ENCODE peak calls at places on chromosomes 11 and 22, in eight cellular contexts. J is GM12878, I is body of pancreas, O is IMR-90, Y is sigmoid colon, R is suprapubic skin, S is gastrocnemius medialis, U is right lobe of liver. Z is an unnamed sample.

GRCh38 chr11:32829680-32830412 is at the start of gene PRRG4:
- DNase-seq in J (no peak), I (peak; percentile 75), O (peak; percentile 16), Y (peak; percentile 67), R (peak; percentile 68), S (peak; percentile 19), U (peak; percentile 90), Z (peak; percentile 50)

GRCh38 chr11:123507043-123507442 is 77.0 kb downstream of the GRAMD1B start:
- DNase-seq in J (no peak), I (no peak), O (peak; percentile 42), Y (no peak), R (no peak), S (no peak), U (no peak), Z (no peak)

GRCh38 chr22:28951969-28952521 is 68.7 kb downstream of the ZNRF3 start:
- DNase-seq in J (no peak), I (peak; percentile 33), O (peak; percentile 39), Y (peak; percentile 82), R (no peak), S (no peak), U (no peak), Z (peak; percentile 10)

GRCh38 chr22:19923914-19924513 is 17.6 kb upstream of the COMT start:
- DNase-seq in J (no peak), I (no peak), O (no peak), Y (no peak), R (no peak), S (no peak), U (no peak), Z (no peak)

GRCh38 chr11:45354976-45355705 is 69.0 kb upstream of the SYT13 start:
- DNase-seq in J (no peak), I (peak; percentile 90), O (peak; percentile 41), Y (peak; percentile 94), R (peak; percentile 86), S (peak; percentile 67), U (peak; percentile 73), Z (peak; percentile 87)

GRCh38 chr22:35777335-35777975 is 59.8 kb downstream of the APOL5 start:
- DNase-seq in J (no peak), I (no peak), O (peak; percentile 92), Y (no peak), R (no peak), S (no peak), U (no peak), Z (no peak)

GRCh38 chr11:43130616-43131015 is 181.2 kb upstream of the API5 start:
- DNase-seq in J (no peak), I (no peak), O (no peak), Y (no peak), R (no peak), S (no peak), U (no peak), Z (no peak)

GRCh38 chr11:119373059-119373875 is 8.2 kb downstream of the USP2 start:
- DNase-seq in J (no peak), I (peak; percentile 28), O (no peak), Y (no peak), R (peak; percentile 66), S (peak; percentile 33), U (peak; percentile 50), Z (no peak)

GRCh38 chr11:11396290-11397042 is 43.4 kb upstream of the CSNK2A3 start:
- DNase-seq in J (no peak), I (no peak), O (peak; percentile 97), Y (no peak), R (no peak), S (no peak), U (no peak), Z (no peak)

GRCh38 chr22:46007848-46008261 is 30.9 kb upstream of the WNT7B start:
- DNase-seq in J (no peak), I (peak; percentile 77), O (peak; percentile 87), Y (peak; percentile 96), R (peak; percentile 93), S (peak; percentile 77), U (no peak), Z (peak; percentile 89)

GRCh38 chr11:58286249-58286648 is 18.2 kb upstream of the OR10W1 start:
- DNase-seq in J (no peak), I (no peak), O (peak; percentile 60), Y (no peak), R (no peak), S (no peak), U (no peak), Z (no peak)

GRCh38 chr11:34830035-34830434 is 86.1 kb downstream of the APIP start:
- DNase-seq in J (no peak), I (no peak), O (no peak), Y (no peak), R (no peak), S (no peak), U (no peak), Z (no peak)

GRCh38 chr22:21827628-21828267 is 39.7 kb downstream of the MAPK1 start:
- DNase-seq in J (no peak), I (no peak), O (no peak), Y (no peak), R (no peak), S (no peak), U (no peak), Z (no peak)

GRCh38 chr22:44304906-44305305 is 7.8 kb downstream of the SHISAL1 start:
- DNase-seq in J (no peak), I (no peak), O (no peak), Y (no peak), R (no peak), S (no peak), U (no peak), Z (no peak)

GRCh38 chr11:124315052-124315451 is 1.3 kb upstream of the OR8D1 start:
- DNase-seq in J (no peak), I (no peak), O (peak; percentile 80), Y (no peak), R (no peak), S (no peak), U (no peak), Z (no peak)

GRCh38 chr22:30206964-30207363 is 39.6 kb downstream of the LIF start:
- DNase-seq in J (no peak), I (peak; percentile 61), O (peak; percentile 99), Y (peak; percentile 82), R (peak; percentile 90), S (peak; percentile 45), U (no peak), Z (no peak)

GRCh38 chr22:24391836-24392217 is 35.6 kb upstream of the ADORA2A start:
- DNase-seq in J (no peak), I (no peak), O (peak; percentile 77), Y (no peak), R (no peak), S (no peak), U (no peak), Z (no peak)

GRCh38 chr11:29100967-29101366 is 915.9 kb downstream of the KCNA4 start:
- DNase-seq in J (no peak), I (no peak), O (no peak), Y (no peak), R (no peak), S (no peak), U (no peak), Z (no peak)

GRCh38 chr22:39270280-39270679 is 25.5 kb upstream of the PDGFB start:
- DNase-seq in J (no peak), I (no peak), O (no peak), Y (no peak), R (no peak), S (no peak), U (no peak), Z (peak; percentile 59)

GRCh38 chr11:99988105-99988907 is 698.8 kb upstream of the ARHGAP42 start:
- DNase-seq in J (no peak), I (no peak), O (no peak), Y (no peak), R (no peak), S (no peak), U (no peak), Z (no peak)

GRCh38 chr22:43007519-43008102 is 7.3 kb downstream of the PACSIN2 start:
- DNase-seq in J (no peak), I (peak; percentile 93), O (peak; percentile 75), Y (no peak), R (no peak), S (no peak), U (no peak), Z (no peak)

GRCh38 chr11:75534291-75535038 is 8.7 kb upstream of the GDPD5 start:
- DNase-seq in J (no peak), I (no peak), O (no peak), Y (no peak), R (no peak), S (no peak), U (no peak), Z (no peak)
- TF ChIP-seq POLR2A in J (no peak), I (no peak), O (no peak), Y (no peak), R (no peak), S (no peak), U (no peak), Z (no peak)

GRCh38 chr11:849951-850776 is 7.5 kb downstream of the TSPAN4 start:
- DNase-seq in J (no peak), I (no peak), O (no peak), Y (no peak), R (no peak), S (no peak), U (no peak), Z (no peak)
- H3K4me3 ChIP-seq in J (no peak overlapping the region), I (no peak overlapping the region), O (peak overlapping the region; percentile 53), Y (peak overlapping the region; percentile 50), R (peak overlapping the region; percentile 47), S (no peak overlapping the region), U (no peak overlapping the region), Z (peak overlapping the region; percentile 26)

DNA sequence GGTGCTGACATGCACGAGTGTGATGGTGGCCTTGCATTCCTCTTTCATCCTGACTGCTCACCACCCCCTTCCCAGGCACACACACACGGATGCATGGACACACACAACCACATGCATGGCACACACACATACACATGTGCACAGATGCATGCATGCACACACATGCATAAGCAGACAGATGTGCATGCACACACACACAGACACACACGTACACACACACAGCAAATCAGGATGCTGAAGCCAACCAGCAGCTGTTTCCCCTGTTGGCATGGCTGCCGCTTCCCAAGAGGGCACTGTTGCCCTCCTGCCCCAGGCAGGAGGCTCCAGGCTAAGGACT is 15.3 kb downstream of the OSBPL5 start:
- DNase-seq in J (no peak), I (no peak), O (no peak), Y (no peak), R (no peak), S (no peak), U (no peak), Z (no peak)
- H3K4me1 ChIP-seq in J (no peaks in the 10 kb centered on the region), I (peaks cover 8% of the 10 kb centered on the region), O (peaks cover 28% of the 10 kb centered on the region), Y (peaks cover 93% of the 10 kb centered on the region), R (peaks cover 54% of the 10 kb centered on the region), S (peaks cover 40% of the 10 kb centered on the region), U (no peaks in the 10 kb centered on the region), Z (peaks cover 66% of the 10 kb centered on the region)

DNA sequence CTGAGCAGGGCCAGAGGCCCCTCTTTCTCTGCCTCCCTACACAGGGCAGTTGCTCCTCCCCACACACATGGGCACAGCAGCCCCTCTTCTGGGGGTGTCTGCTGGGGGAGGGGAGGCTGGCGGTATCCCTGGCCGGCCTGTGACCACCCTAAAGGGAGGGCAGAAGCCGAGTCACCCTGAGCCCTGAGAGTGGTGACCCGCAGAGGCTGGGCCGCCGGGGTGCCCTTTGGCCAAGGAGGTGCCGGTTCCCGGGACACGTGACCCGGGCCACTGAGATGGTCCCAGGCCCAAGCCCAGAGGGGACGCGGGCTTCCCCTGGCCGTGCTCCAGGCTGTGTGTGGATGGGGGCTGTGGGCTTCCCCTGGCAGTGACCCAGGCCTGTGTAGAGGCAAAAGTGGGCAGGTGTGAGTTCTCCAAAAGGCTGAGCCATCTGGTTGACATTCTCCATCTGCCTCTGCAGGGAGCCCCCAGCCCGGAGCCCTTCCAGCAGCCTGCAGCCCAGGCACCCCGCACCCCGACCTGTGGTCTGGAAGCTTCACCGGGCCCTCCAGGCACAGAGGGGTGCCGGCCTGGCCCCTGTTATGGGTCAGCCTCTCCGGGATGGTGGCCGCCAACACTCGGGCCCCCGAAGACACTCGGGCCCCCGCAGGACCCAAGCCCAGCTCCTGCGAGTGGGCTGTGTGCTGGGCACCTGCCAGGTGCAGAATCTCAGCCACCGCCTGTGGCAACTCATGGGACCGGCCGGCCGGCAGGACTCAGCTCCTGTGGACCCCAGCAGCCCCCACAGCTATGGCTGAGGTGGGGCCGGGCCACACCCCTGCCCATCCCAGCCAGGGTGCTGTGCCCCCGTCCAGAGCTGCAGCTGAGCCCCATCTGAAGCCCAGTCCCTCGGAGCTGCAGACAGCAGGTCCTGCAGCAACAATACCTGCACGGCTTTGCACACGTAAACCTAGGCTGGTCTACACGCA is 1.0 kb downstream of the ADM2 start:
- DNase-seq in J (no peak), I (peak; percentile 60), O (no peak), Y (no peak), R (no peak), S (no peak), U (no peak), Z (no peak)
- TF ChIP-seq POLR2A in J (no peak), I (no peak), O (no peak), Y (no peak), R (no peak), S (no peak), U (no peak), Z (no peak)

Z was measured in heart left ventricle.